ENCODE peak calls at places on chromosomes 13 and 19, in six cellular contexts. One of them, this sample, is unnamed.

GRCh38 chr13:28031220-28031903 is 42.9 kb upstream of the URAD start:
- DNase-seq in AG10803: no peak
- DNase-seq in cardiac muscle cell: no peak
- DNase-seq in foreskin fibroblast: no peak
- DNase-seq in adipocyte: no peak
- DNase-seq in breast epithelium: no peak
- DNase-seq in this sample: no peak

GRCh38 chr13:66399873-66400272 is 830.3 kb downstream of the PCDH9 start:
- DNase-seq in AG10803: no peak
- DNase-seq in cardiac muscle cell: no peak
- DNase-seq in foreskin fibroblast: no peak
- DNase-seq in adipocyte: no peak
- DNase-seq in breast epithelium: no peak
- DNase-seq in this sample: no peak

GRCh38 chr19:39870171-39870971 is 24.2 kb upstream of the FBL start:
- DNase-seq in AG10803: no peak
- DNase-seq in cardiac muscle cell: peak
- DNase-seq in foreskin fibroblast: no peak
- DNase-seq in adipocyte: no peak
- DNase-seq in breast epithelium: no peak
- DNase-seq in this sample: no peak

GRCh38 chr13:106078191-106078590 is 457.3 kb downstream of the EFNB2 start:
- DNase-seq in AG10803: no peak
- DNase-seq in cardiac muscle cell: peak
- DNase-seq in foreskin fibroblast: peak
- DNase-seq in adipocyte: peak
- DNase-seq in breast epithelium: no peak
- DNase-seq in this sample: no peak

GRCh38 chr13:39501711-39502324 is 101.2 kb downstream of the LHFPL6 start:
- DNase-seq in AG10803: peak
- DNase-seq in cardiac muscle cell: peak
- DNase-seq in foreskin fibroblast: no peak
- DNase-seq in adipocyte: no peak
- DNase-seq in breast epithelium: no peak
- DNase-seq in this sample: no peak

GRCh38 chr13:60165391-60166099 is 1.8 kb upstream of the DIAPH3 start:
- DNase-seq in AG10803: peak
- DNase-seq in cardiac muscle cell: no peak
- DNase-seq in foreskin fibroblast: peak
- DNase-seq in adipocyte: no peak
- DNase-seq in breast epithelium: no peak
- DNase-seq in this sample: no peak

GRCh38 chr19:30419581-30420180 is 47.5 kb downstream of the ZNF536 start:
- DNase-seq in AG10803: peak
- DNase-seq in cardiac muscle cell: no peak
- DNase-seq in foreskin fibroblast: peak
- DNase-seq in adipocyte: no peak
- DNase-seq in breast epithelium: no peak
- DNase-seq in this sample: peak

GRCh38 chr19:18322318-18322758 is 538 bp downstream of the LSM4 start:
- DNase-seq in AG10803: peak
- DNase-seq in cardiac muscle cell: peak
- DNase-seq in foreskin fibroblast: peak
- DNase-seq in adipocyte: peak
- DNase-seq in breast epithelium: no peak
- DNase-seq in this sample: peak

GRCh38 chr19:29528350-29528945 is 2.7 kb downstream of the VSTM2B start:
- DNase-seq in AG10803: peak
- DNase-seq in cardiac muscle cell: peak
- DNase-seq in foreskin fibroblast: peak
- DNase-seq in adipocyte: peak
- DNase-seq in breast epithelium: no peak
- DNase-seq in this sample: no peak

GRCh38 chr19:30070970-30071632 is 129.1 kb downstream of the URI1 start:
- DNase-seq in AG10803: no peak
- DNase-seq in cardiac muscle cell: no peak
- DNase-seq in foreskin fibroblast: no peak
- DNase-seq in adipocyte: no peak
- DNase-seq in breast epithelium: peak
- DNase-seq in this sample: no peak

GRCh38 chr13:85197431-85197830 is 601.8 kb downstream of the SLITRK6 start:
- DNase-seq in AG10803: no peak
- DNase-seq in cardiac muscle cell: no peak
- DNase-seq in foreskin fibroblast: no peak
- DNase-seq in adipocyte: no peak
- DNase-seq in breast epithelium: no peak
- DNase-seq in this sample: no peak

GRCh38 chr19:23263870-23264590 is 13.8 kb upstream of the ZNF724 start:
- DNase-seq in AG10803: peak
- DNase-seq in cardiac muscle cell: no peak
- DNase-seq in foreskin fibroblast: peak
- DNase-seq in adipocyte: no peak
- DNase-seq in breast epithelium: no peak
- DNase-seq in this sample: no peak

GRCh38 chr19:18591735-18592385 is 3.3 kb downstream of the REX1BD start:
- DNase-seq in AG10803: peak
- DNase-seq in cardiac muscle cell: no peak
- DNase-seq in foreskin fibroblast: peak
- DNase-seq in adipocyte: no peak
- DNase-seq in breast epithelium: no peak
- DNase-seq in this sample: no peak

GRCh38 chr13:36919206-36919832 is 719 bp downstream of the SMAD9 start:
- DNase-seq in AG10803: peak
- DNase-seq in cardiac muscle cell: peak
- DNase-seq in foreskin fibroblast: peak
- DNase-seq in adipocyte: peak
- DNase-seq in breast epithelium: no peak
- DNase-seq in this sample: peak

GRCh38 chr19:28736528-28736927 is 476.4 kb downstream of the UQCRFS1 start:
- DNase-seq in AG10803: no peak
- DNase-seq in cardiac muscle cell: no peak
- DNase-seq in foreskin fibroblast: no peak
- DNase-seq in adipocyte: no peak
- DNase-seq in breast epithelium: no peak
- DNase-seq in this sample: no peak

GRCh38 chr13:30058429-30058828 is 208.0 kb upstream of the UBL3 start:
- DNase-seq in AG10803: no peak
- DNase-seq in cardiac muscle cell: no peak
- DNase-seq in foreskin fibroblast: no peak
- DNase-seq in adipocyte: no peak
- DNase-seq in breast epithelium: no peak
- DNase-seq in this sample: no peak

GRCh38 chr19:30686252-30686762 is 314.1 kb downstream of the ZNF536 start:
- DNase-seq in AG10803: peak
- DNase-seq in cardiac muscle cell: no peak
- DNase-seq in foreskin fibroblast: peak
- DNase-seq in adipocyte: peak
- DNase-seq in breast epithelium: no peak
- DNase-seq in this sample: no peak

GRCh38 chr19:29667941-29668340 is 2.7 kb downstream of the PLEKHF1 start:
- DNase-seq in AG10803: no peak
- DNase-seq in cardiac muscle cell: no peak
- DNase-seq in foreskin fibroblast: no peak
- DNase-seq in adipocyte: no peak
- DNase-seq in breast epithelium: peak
- DNase-seq in this sample: no peak

GRCh38 chr19:7676854-7677253 is at the start of gene MCEMP1:
- DNase-seq in AG10803: no peak
- DNase-seq in cardiac muscle cell: no peak
- DNase-seq in foreskin fibroblast: no peak
- DNase-seq in adipocyte: no peak
- DNase-seq in breast epithelium: no peak
- DNase-seq in this sample: no peak

GRCh38 chr19:15114153-15114540 is 6.9 kb downstream of the SYDE1 start:
- DNase-seq in AG10803: peak
- DNase-seq in cardiac muscle cell: no peak
- DNase-seq in foreskin fibroblast: peak
- DNase-seq in adipocyte: no peak
- DNase-seq in breast epithelium: no peak
- DNase-seq in this sample: no peak

GRCh38 chr19:14366529-14366928 is 14.7 kb upstream of the ADGRE5 start:
- DNase-seq in AG10803: peak
- DNase-seq in cardiac muscle cell: peak
- DNase-seq in foreskin fibroblast: peak
- DNase-seq in adipocyte: peak
- DNase-seq in breast epithelium: peak
- DNase-seq in this sample: no peak

GRCh38 chr13:48478401-48478800 is 54.5 kb downstream of the RCBTB2 start:
- DNase-seq in AG10803: peak
- DNase-seq in cardiac muscle cell: no peak
- DNase-seq in foreskin fibroblast: peak
- DNase-seq in adipocyte: peak
- DNase-seq in breast epithelium: no peak
- DNase-seq in this sample: no peak

GRCh38 chr19:2619076-2619475 is 83.4 kb downstream of the GNG7 start:
- DNase-seq in AG10803: no peak
- DNase-seq in cardiac muscle cell: no peak
- DNase-seq in foreskin fibroblast: no peak
- DNase-seq in adipocyte: no peak
- DNase-seq in breast epithelium: no peak
- DNase-seq in this sample: no peak

GRCh38 chr19:48400018-48400742 is 6.7 kb downstream of the GRIN2D start:
- DNase-seq in AG10803: peak
- DNase-seq in cardiac muscle cell: peak
- DNase-seq in foreskin fibroblast: peak
- DNase-seq in adipocyte: no peak
- DNase-seq in breast epithelium: no peak
- DNase-seq in this sample: peak
- H3K4me3 ChIP-seq in AG10803: peak
- H3K4me3 ChIP-seq in cardiac muscle cell: peak
- H3K4me3 ChIP-seq in foreskin fibroblast: peak
- H3K4me3 ChIP-seq in adipocyte: peak
- H3K4me3 ChIP-seq in breast epithelium: peak
- H3K4me3 ChIP-seq in this sample: peak

DNA sequence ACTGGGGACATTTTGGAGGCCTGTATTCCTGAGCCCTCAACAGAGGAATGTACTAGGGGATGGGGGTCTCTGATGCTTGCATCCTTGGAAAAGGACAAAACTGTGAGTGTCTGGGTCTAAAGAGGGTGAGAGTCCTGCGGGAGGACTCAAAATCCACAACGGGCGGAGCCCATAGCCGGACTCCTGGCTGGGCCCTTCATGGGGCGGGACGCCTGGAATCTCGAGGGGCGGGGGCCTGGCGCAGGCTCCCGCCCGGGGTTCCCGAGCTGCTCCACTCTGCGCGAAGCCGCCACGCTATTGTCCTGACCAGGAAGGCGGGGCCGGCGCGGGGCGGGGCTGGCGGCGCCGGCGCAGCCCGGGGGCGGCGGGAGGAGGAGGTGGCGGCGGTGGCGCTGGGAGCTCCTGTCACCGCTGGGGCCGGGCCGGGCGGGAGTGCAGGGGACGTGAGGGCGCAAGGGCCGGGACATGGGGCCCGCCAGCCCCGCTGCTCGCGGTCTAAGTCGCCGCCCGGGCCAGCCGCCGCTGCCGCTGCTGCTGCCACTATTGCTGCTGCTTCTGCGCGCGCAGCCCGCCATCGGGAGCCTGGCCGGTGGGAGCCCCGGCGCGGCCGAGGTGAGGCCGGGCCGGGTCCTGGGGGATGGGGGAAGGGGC is at the start of gene APLP1:
- DNase-seq in AG10803: peak
- DNase-seq in cardiac muscle cell: peak
- DNase-seq in foreskin fibroblast: peak
- DNase-seq in adipocyte: peak
- DNase-seq in breast epithelium: peak
- DNase-seq in this sample: peak
- H3K4me3 ChIP-seq in AG10803: peak
- H3K4me3 ChIP-seq in cardiac muscle cell: peak
- H3K4me3 ChIP-seq in foreskin fibroblast: peak
- H3K4me3 ChIP-seq in adipocyte: peak
- H3K4me3 ChIP-seq in breast epithelium: peak
- H3K4me3 ChIP-seq in this sample: peak

DNA sequence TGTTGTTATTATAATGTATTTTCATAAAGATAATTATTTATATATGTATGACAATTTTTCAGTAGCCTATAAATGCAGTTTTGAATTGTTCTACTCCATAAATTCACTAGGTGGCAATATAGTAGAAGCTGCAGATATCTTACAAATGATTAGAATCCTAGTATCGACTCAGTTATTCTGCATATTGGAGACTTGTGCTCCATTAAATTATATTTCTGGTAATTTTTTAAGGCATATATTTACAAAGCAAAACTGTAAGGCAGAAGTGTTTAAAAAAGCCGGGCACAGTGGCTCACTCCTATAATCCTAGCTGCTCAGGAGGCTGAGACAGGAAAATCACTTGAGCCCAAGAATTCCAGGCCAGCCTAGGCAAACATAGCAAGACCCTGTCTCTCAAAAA is 58.7 kb downstream of the DPY19L3 start:
- DNase-seq in AG10803: peak
- DNase-seq in cardiac muscle cell: no peak
- DNase-seq in foreskin fibroblast: no peak
- DNase-seq in adipocyte: peak
- DNase-seq in breast epithelium: no peak
- DNase-seq in this sample: no peak
- H3K4me3 ChIP-seq in AG10803: no peak
- H3K4me3 ChIP-seq in cardiac muscle cell: no peak
- H3K4me3 ChIP-seq in foreskin fibroblast: no peak
- H3K4me3 ChIP-seq in adipocyte: no peak
- H3K4me3 ChIP-seq in breast epithelium: no peak
- H3K4me3 ChIP-seq in this sample: no peak

GRCh38 chr13:23714672-23715071 is 144.5 kb downstream of the TNFRSF19 start:
- DNase-seq in AG10803: no peak
- DNase-seq in cardiac muscle cell: no peak
- DNase-seq in foreskin fibroblast: no peak
- DNase-seq in adipocyte: no peak
- DNase-seq in breast epithelium: no peak
- DNase-seq in this sample: no peak
- H3K4me3 ChIP-seq in AG10803: no peak
- H3K4me3 ChIP-seq in cardiac muscle cell: no peak
- H3K4me3 ChIP-seq in foreskin fibroblast: no peak
- H3K4me3 ChIP-seq in adipocyte: no peak
- H3K4me3 ChIP-seq in breast epithelium: no peak
- H3K4me3 ChIP-seq in this sample: no peak

This sample was measured in SJSA1.